ENCODE peak calls at places on chromosomes 4 and X, in seven cellular contexts. U is IMR-90; V is astrocyte; F is CD4-positive, alpha-beta memory T cell; P is heart right ventricle; L is OCI-LY7; T is thoracic aorta. S is an unnamed sample.

GRCh38 chr4:82181789-82182188 is 192.0 kb downstream of the HNRNPD start:
- DNase-seq in V (no peak), L (no peak), T (no peak), U (no peak), P (no peak), F (no peak), S (no peak)

GRCh38 chr4:74794341-74794801 is at the start of gene BTC:
- DNase-seq in P (peak), F (no peak), U (no peak), L (no peak), T (peak), V (no peak), S (no peak)

GRCh38 chr4:62243895-62244294 is 1043.8 kb downstream of the ADGRL3 start:
- DNase-seq in V (no peak), L (no peak), T (no peak), U (no peak), P (no peak), F (no peak), S (no peak)

GRCh38 chrX:74922922-74923321 is 2.3 kb downstream of the NEXMIF start:
- DNase-seq in L (peak), V (no peak), T (no peak), F (no peak), U (no peak), P (no peak), S (no peak)

GRCh38 chr4:53130896-53131561 is 234.8 kb downstream of the SCFD2 start:
- DNase-seq in T (no peak), F (no peak), L (no peak), V (no peak), U (no peak), P (no peak), S (no peak)

GRCh38 chr4:25792200-25792791 is 70.5 kb downstream of the SEL1L3 start:
- DNase-seq in T (no peak), F (no peak), P (no peak), V (no peak), L (peak), U (no peak), S (no peak)

GRCh38 chr4:173038192-173038896 is 130.3 kb upstream of the GALNT7 start:
- DNase-seq in F (no peak), P (no peak), T (no peak), U (no peak), V (no peak), L (no peak), S (no peak)

GRCh38 chrX:11210397-11210796 is 82.8 kb upstream of the AMELX start:
- DNase-seq in V (no peak), L (no peak), F (no peak), T (no peak), U (no peak), P (no peak), S (no peak)

GRCh38 chr4:80308466-80308822 is 27.1 kb upstream of the CFAP299 start:
- DNase-seq in F (no peak), V (no peak), U (no peak), P (no peak), T (no peak), L (no peak), S (no peak)

GRCh38 chr4:137213372-137214173 is 318.7 kb downstream of the PCDH18 start:
- DNase-seq in F (no peak), L (no peak), P (no peak), U (peak), T (no peak), V (peak), S (no peak)

GRCh38 chr4:96675916-96676315 is 836.0 kb downstream of the PDHA2 start:
- DNase-seq in V (peak), L (no peak), F (no peak), P (no peak), T (no peak), U (no peak), S (no peak)

GRCh38 chr4:62324215-62324614 is 1124.1 kb downstream of the ADGRL3 start:
- DNase-seq in L (no peak), T (no peak), P (peak), V (peak), F (no peak), U (no peak), S (peak)

GRCh38 chrX:113399501-113400192 is 559.0 kb upstream of the AMOT start:
- DNase-seq in L (no peak), P (no peak), V (peak), T (no peak), F (no peak), U (no peak), S (no peak)

GRCh38 chr4:17646693-17647092 is 32.3 kb downstream of the MED28 start:
- DNase-seq in F (no peak), U (no peak), T (no peak), L (no peak), V (no peak), P (no peak), S (no peak)

GRCh38 chr4:88613417-88613875 is 21.2 kb downstream of the HERC3 start:
- DNase-seq in V (no peak), L (peak), P (no peak), F (peak), U (no peak), T (no peak), S (no peak)

GRCh38 chr4:76200771-76201224 is 12.8 kb downstream of the SCARB2 start:
- DNase-seq in P (no peak), T (no peak), F (no peak), V (no peak), L (no peak), U (no peak), S (no peak)

GRCh38 chr4:7134737-7135388 is 57.5 kb upstream of the SORCS2 start:
- DNase-seq in L (no peak), F (no peak), P (peak), V (peak), U (peak), T (no peak), S (no peak)

GRCh38 chrX:9293903-9294302 is 171.0 kb upstream of the TBL1X start:
- DNase-seq in T (no peak), L (no peak), P (no peak), U (no peak), V (no peak), F (no peak), S (no peak)

GRCh38 chr4:124641715-124642380 is 70.7 kb downstream of the ANKRD50 start:
- DNase-seq in L (no peak), T (no peak), F (no peak), P (peak), V (peak), U (peak), S (no peak)

GRCh38 chrX:22192419-22193086 is 80.2 kb upstream of the CBLL2 start:
- DNase-seq in P (peak), L (peak), V (peak), F (peak), T (peak), U (peak), S (no peak)

GRCh38 chrX:65702956-65703355 is 35.5 kb downstream of the MSN start:
- DNase-seq in L (no peak), U (no peak), F (no peak), T (no peak), P (no peak), V (no peak), S (no peak)

GRCh38 chrX:16914058-16914457 is 32.4 kb upstream of the REPS2 start:
- DNase-seq in U (no peak), V (no peak), F (no peak), T (no peak), L (no peak), P (no peak), S (no peak)

GRCh38 chrX:79413009-79413408 is 45.9 kb upstream of the ITM2A start:
- DNase-seq in U (peak), P (no peak), V (no peak), F (peak), T (no peak), L (peak), S (no peak)

GRCh38 chrX:64188901-64189300 is 16.6 kb downstream of the AMER1 start:
- DNase-seq in F (no peak), U (no peak), V (no peak), L (no peak), P (no peak), T (no peak), S (no peak)

GRCh38 chr4:1221155-1221870 is 27.6 kb downstream of the CTBP1 start:
- DNase-seq in T (no peak), F (no peak), L (no peak), P (no peak), V (no peak), U (no peak), S (no peak)
- H3K27ac ChIP-seq in T (no peak), F (no peak), L (peak), P (no peak), V (no peak), U (no peak), S (no peak)

GRCh38 chr4:112144546-112145325 is 518 bp upstream of the FAM241A start:
- DNase-seq in F (peak), V (no peak), L (no peak), T (no peak), U (no peak), P (no peak), S (no peak)
- H3K27ac ChIP-seq in F (peak), V (no peak), L (no peak), T (peak), U (no peak), P (peak), S (no peak)

GRCh38 chrX:84712621-84713020 is 210.4 kb upstream of the HDX start:
- DNase-seq in F (no peak), P (no peak), U (no peak), T (no peak), V (no peak), L (no peak), S (no peak)

GRCh38 chrX:84710611-84711010 is 208.4 kb upstream of the HDX start:
- DNase-seq in F (no peak), P (no peak), U (no peak), T (no peak), V (no peak), L (no peak), S (no peak)

GRCh38 chrX:84709987-84710386 is 207.7 kb upstream of the HDX start:
- DNase-seq in F (no peak), P (no peak), T (no peak), L (no peak), V (no peak), U (no peak), S (no peak)

GRCh38 chrX:84717344-84717743 is 215.1 kb upstream of the HDX start:
- DNase-seq in L (no peak), F (no peak), P (no peak), V (no peak), T (no peak), U (no peak), S (no peak)

GRCh38 chrX:84715315-84715714 is 213.1 kb upstream of the HDX start:
- DNase-seq in V (no peak), T (no peak), U (no peak), P (no peak), F (no peak), L (peak), S (no peak)
- H3K27ac ChIP-seq in V (no peak), T (no peak), U (no peak), P (no peak), F (no peak), L (peak), S (no peak)

GRCh38 chr4:144820115-144820514 is 174.2 kb downstream of the HHIP start:
- DNase-seq in F (no peak), L (no peak), U (peak), T (no peak), P (no peak), V (peak), S (no peak)
- H3K27ac ChIP-seq in F (no peak), L (no peak), U (no peak), T (no peak), P (no peak), V (peak), S (no peak)

S was measured in substantia nigra.